ENCODE peak calls at places on chromosomes 4 and X, in four cellular contexts. C is A549, X is IMR-90, F is HepG2. O is an unnamed sample.

GRCh38 chrX:153939573-153939972 is 4.7 kb upstream of the NAA10 start:
- DNase-seq in C (no peak), X (no peak), F (no peak), O (no peak)

GRCh38 chrX:45852884-45853283 is 652.2 kb upstream of the DIPK2B start:
- DNase-seq in C (no peak), F (no peak), X (no peak), O (no peak)

GRCh38 chr4:127870688-127871087 is 10.0 kb upstream of the PLK4 start:
- DNase-seq in X (peak; percentile 89), C (no peak), F (no peak), O (peak; percentile 70)

GRCh38 chrX:45747905-45748304 is 547.2 kb upstream of the DIPK2B start:
- DNase-seq in F (no peak), X (no peak), C (no peak), O (no peak)

GRCh38 chr4:70654605-70655011 is 11.7 kb downstream of the JCHAIN start:
- DNase-seq in C (no peak), F (no peak), X (peak; percentile 55), O (peak; percentile 75)

GRCh38 chr4:140092094-140092820 is 61.7 kb downstream of the MAML3 start:
- DNase-seq in F (no peak), C (no peak), X (no peak), O (no peak)

GRCh38 chrX:1387141-1387776 is 4.7 kb downstream of the SLC25A6 start:
- DNase-seq in C (no peak), F (no peak), X (no peak), O (no peak)

GRCh38 chrX:85501349-85501748 is 121.9 kb upstream of the POF1B start:
- DNase-seq in X (no peak), F (no peak), C (no peak), O (no peak)

GRCh38 chr4:128521156-128521555 is 233.5 kb upstream of the PGRMC2 start:
- DNase-seq in C (no peak), X (peak; percentile 49), F (peak; percentile 6), O (no peak)

GRCh38 chrX:114095789-114096188 is 488.1 kb upstream of the HTR2C start:
- DNase-seq in X (no peak), C (no peak), F (no peak), O (no peak)
- TF ChIP-seq MAZ in X (no peak), C (no peak), F (no peak), O (no peak)

DNA sequence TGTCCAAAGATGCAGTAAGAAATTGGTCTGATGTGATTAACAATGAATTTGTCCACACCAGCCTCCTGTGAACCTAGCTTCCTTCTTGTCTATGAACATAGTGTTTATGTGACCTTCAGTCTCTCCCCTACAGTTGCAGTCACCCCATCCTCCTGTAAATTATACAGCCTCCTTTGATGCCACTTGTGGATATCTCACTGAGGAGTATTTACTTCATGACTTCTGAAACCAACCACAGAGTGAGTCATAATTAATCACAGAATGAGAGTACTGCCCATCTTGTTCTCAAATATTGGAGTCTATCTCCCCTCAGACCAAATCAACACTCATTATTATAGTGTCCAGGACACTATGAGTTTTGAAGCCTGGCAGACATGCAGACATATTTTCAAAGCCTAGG is 27.3 kb upstream of the XAGE2 start:
- DNase-seq in F (no peak), X (no peak), C (no peak), O (no peak)
- TF ChIP-seq MAZ in F (no peak), X (no peak), C (no peak), O (no peak)

DNA sequence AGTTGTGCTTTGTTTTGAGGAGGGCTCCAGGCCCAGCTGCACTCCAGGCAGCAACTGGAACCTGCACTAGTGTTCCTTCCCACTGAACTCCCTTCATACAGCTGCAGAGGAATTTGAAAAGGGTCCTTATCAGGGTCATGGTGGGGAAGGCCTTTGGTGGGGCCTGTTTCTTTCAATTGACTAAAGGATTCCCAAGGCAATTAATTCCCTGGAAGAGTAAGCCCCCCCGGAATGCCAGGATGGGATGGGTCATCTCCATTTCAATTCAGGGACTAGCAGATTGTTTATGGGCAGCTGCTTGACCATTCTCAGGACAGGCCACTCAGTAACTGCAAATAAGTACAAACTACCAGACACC is 45.3 kb downstream of the TSC22D3 start:
- DNase-seq in X (no peak), C (no peak), F (no peak), O (no peak)
- TF ChIP-seq MAZ in X (no peak), C (no peak), F (no peak), O (no peak)

GRCh38 chr4:138199568-138200235 is 42.4 kb downstream of the SLC7A11 start:
- DNase-seq in C (no peak), X (peak; percentile 33), F (peak; percentile 98), O (no peak)
- TF ChIP-seq MAZ in C (no peak), X (no peak), F (peak; percentile 22), O (no peak)